ENCODE peak calls at places on chromosomes 1 and 21, in ten cellular contexts. J, D, T, U, B, M, Z, S, Y and R are unnamed samples.

GRCh38 chr1:203099121-203099520 is 13.3 kb upstream of the MYOG start:
- DNase-seq in J (no peak), D (no peak), T (no peak), U (no peak), B (no peak), M (no peak), Z (no peak), S (no peak), Y (no peak), R (no peak)

GRCh38 chr1:153490272-153491051 is 30.0 kb upstream of the S100A7 start:
- DNase-seq in J (peak), D (peak), T (peak), U (peak), B (peak), M (peak), Z (no peak), S (peak), Y (peak), R (peak)

GRCh38 chr1:119948342-119949214 is 52.3 kb upstream of the ADAM30 start:
- DNase-seq in J (peak), D (peak), T (peak), U (peak), B (peak), M (peak), Z (peak), S (peak), Y (peak), R (peak)

GRCh38 chr1:233673146-233673946 is 59.4 kb downstream of the KCNK1 start:
- DNase-seq in J (no peak), D (no peak), T (no peak), U (no peak), B (no peak), M (no peak), Z (no peak), S (no peak), Y (no peak), R (no peak)

GRCh38 chr1:20366076-20366765 is 75.5 kb downstream of the VWA5B1 start:
- DNase-seq in J (no peak), D (no peak), T (no peak), U (no peak), B (no peak), M (no peak), Z (no peak), S (no peak), Y (no peak), R (no peak)

GRCh38 chr1:246157516-246157915 is 349.6 kb downstream of the SMYD3 start:
- DNase-seq in J (no peak), D (peak), T (no peak), U (peak), B (no peak), M (no peak), Z (no peak), S (no peak), Y (no peak), R (no peak)

GRCh38 chr21:44552681-44553080 is 1.4 kb upstream of the KRTAP10-2 start:
- DNase-seq in J (no peak), D (no peak), T (no peak), U (no peak), B (no peak), M (no peak), Z (no peak), S (no peak), Y (no peak), R (no peak)

GRCh38 chr21:29405503-29406122 is 106.9 kb downstream of the BACH1 start:
- DNase-seq in J (no peak), D (no peak), T (no peak), U (no peak), B (no peak), M (no peak), Z (no peak), S (no peak), Y (no peak), R (no peak)

GRCh38 chr1:101207891-101208290 is 28.9 kb upstream of the S1PR1 start:
- DNase-seq in J (no peak), D (peak), T (no peak), U (no peak), B (no peak), M (peak), Z (no peak), S (peak), Y (no peak), R (peak)

GRCh38 chr1:77538956-77539509 is 143.4 kb downstream of the ZZZ3 start:
- DNase-seq in J (peak), D (peak), T (peak), U (no peak), B (no peak), M (peak), Z (no peak), S (peak), Y (no peak), R (peak)

GRCh38 chr1:167651161-167651693 is 21.2 kb downstream of the RCSD1 start:
- DNase-seq in J (no peak), D (no peak), T (no peak), U (no peak), B (no peak), M (no peak), Z (no peak), S (no peak), Y (no peak), R (no peak)

GRCh38 chr1:223313415-223313754 is 50.6 kb downstream of the SUSD4 start:
- DNase-seq in J (no peak), D (no peak), T (no peak), U (no peak), B (no peak), M (no peak), Z (no peak), S (no peak), Y (no peak), R (no peak)

GRCh38 chr1:6459850-6460265 is 6.1 kb downstream of the TNFRSF25 start:
- DNase-seq in J (no peak), D (no peak), T (no peak), U (no peak), B (no peak), M (no peak), Z (no peak), S (no peak), Y (no peak), R (no peak)

GRCh38 chr1:70034403-70034802 is 171.0 kb downstream of the LRRC40 start:
- DNase-seq in J (peak), D (peak), T (peak), U (peak), B (peak), M (peak), Z (peak), S (no peak), Y (peak), R (peak)

GRCh38 chr1:200445213-200445612 is 35.4 kb upstream of the ZNF281 start:
- DNase-seq in J (peak), D (peak), T (peak), U (no peak), B (no peak), M (peak), Z (no peak), S (no peak), Y (peak), R (peak)

GRCh38 chr1:38464071-38464661 is 395.4 kb downstream of the RRAGC start:
- DNase-seq in J (no peak), D (no peak), T (no peak), U (no peak), B (no peak), M (no peak), Z (no peak), S (no peak), Y (no peak), R (no peak)

GRCh38 chr1:152479792-152480595 is 30.6 kb upstream of the LCE5A start:
- DNase-seq in J (no peak), D (peak), T (no peak), U (no peak), B (peak), M (peak), Z (no peak), S (peak), Y (peak), R (no peak)

GRCh38 chr1:184574588-184574987 is 180.1 kb downstream of the EDEM3 start:
- DNase-seq in J (no peak), D (no peak), T (no peak), U (no peak), B (no peak), M (no peak), Z (peak), S (no peak), Y (no peak), R (no peak)

GRCh38 chr1:44678626-44679025 is 4.1 kb downstream of the ARMH1 start:
- DNase-seq in J (no peak), D (no peak), T (no peak), U (no peak), B (no peak), M (no peak), Z (no peak), S (no peak), Y (no peak), R (no peak)

GRCh38 chr1:157315544-157315943 is 177.3 kb upstream of the ETV3 start:
- DNase-seq in J (no peak), D (no peak), T (no peak), U (no peak), B (no peak), M (no peak), Z (no peak), S (no peak), Y (no peak), R (no peak)

GRCh38 chr1:36125129-36125991 is at the start of gene COL8A2:
- DNase-seq in J (no peak), D (no peak), T (no peak), U (no peak), B (no peak), M (no peak), Z (no peak), S (peak), Y (no peak), R (no peak)

GRCh38 chr1:110243146-110243545 is 33.0 kb downstream of the KCNC4 start:
- DNase-seq in J (no peak), D (no peak), T (no peak), U (no peak), B (no peak), M (no peak), Z (no peak), S (no peak), Y (no peak), R (no peak)